ENCODE peak calls at places on chromosome 18, in nine cellular contexts. W, Q, D, T, S, N, E, C and M are unnamed samples.
A peak's percentile ranks its signal among the peaks of the same experiment; 100 is the strongest.

GRCh38 chr18:12606592-12607315 is 51.2 kb downstream of the SPIRE1 start:
- DNase-seq in W (no peak), Q (no peak), D (no peak), T (no peak), S (no peak), N (no peak), E (no peak), C (no peak), M (peak; percentile 85)

GRCh38 chr18:75638223-75638596 is 210.7 kb upstream of the SMIM21 start:
- DNase-seq in W (no peak), Q (no peak), D (no peak), T (no peak), S (no peak), N (no peak), E (no peak), C (no peak), M (no peak)

GRCh38 chr18:58882681-58883080 is 18.0 kb downstream of the ZNF532 start:
- DNase-seq in W (no peak), Q (no peak), D (no peak), T (no peak), S (no peak), N (no peak), E (no peak), C (no peak), M (no peak)

GRCh38 chr18:47604041-47604440 is 326.4 kb downstream of the SMAD2 start:
- DNase-seq in W (no peak), Q (no peak), D (no peak), T (no peak), S (no peak), N (no peak), E (no peak), C (no peak), M (no peak)

GRCh38 chr18:3910507-3910906 is 460.5 kb downstream of the TGIF1 start:
- DNase-seq in W (no peak), Q (no peak), D (no peak), T (peak; percentile 38), S (no peak), N (no peak), E (no peak), C (no peak), M (no peak)

GRCh38 chr18:79912409-79912991 is 39.0 kb downstream of the SLC66A2 start:
- DNase-seq in W (no peak), Q (no peak), D (no peak), T (no peak), S (no peak), N (peak; percentile 5), E (peak; percentile 78), C (no peak), M (peak; percentile 51)

GRCh38 chr18:51278045-51278649 is 80.7 kb upstream of the MEX3C start:
- DNase-seq in W (no peak), Q (peak; percentile 81), D (no peak), T (peak; percentile 16), S (no peak), N (peak; percentile 21), E (no peak), C (no peak), M (no peak)

GRCh38 chr18:74994502-74995403 is 214.2 kb downstream of the PTGR3 start:
- DNase-seq in W (no peak), Q (no peak), D (no peak), T (no peak), S (peak; percentile 35), N (peak; percentile 38), E (no peak), C (no peak), M (peak; percentile 28)

GRCh38 chr18:59691046-59691395 is 6.2 kb downstream of the CCBE1 start:
- DNase-seq in W (no peak), Q (peak; percentile 37), D (no peak), T (no peak), S (no peak), N (no peak), E (no peak), C (no peak), M (no peak)

GRCh38 chr18:32442575-32442974 is 28.1 kb downstream of the GAREM1 start:
- DNase-seq in W (no peak), Q (no peak), D (no peak), T (no peak), S (no peak), N (no peak), E (no peak), C (no peak), M (no peak)

GRCh38 chr18:23568739-23569138 is 17.6 kb downstream of the NPC1 start:
- DNase-seq in W (no peak), Q (no peak), D (no peak), T (no peak), S (no peak), N (no peak), E (no peak), C (no peak), M (no peak)

GRCh38 chr18:12639990-12640880 is 17.7 kb downstream of the SPIRE1 start:
- DNase-seq in W (no peak), Q (no peak), D (no peak), T (peak; percentile 36), S (no peak), N (no peak), E (no peak), C (no peak), M (no peak)

GRCh38 chr18:36467614-36468013 is 170.1 kb downstream of the FHOD3 start:
- DNase-seq in W (no peak), Q (no peak), D (no peak), T (no peak), S (no peak), N (no peak), E (no peak), C (no peak), M (no peak)

GRCh38 chr18:13576598-13576997 is 149.8 kb downstream of the FAM210A start:
- DNase-seq in W (no peak), Q (no peak), D (no peak), T (no peak), S (no peak), N (no peak), E (no peak), C (no peak), M (no peak)

GRCh38 chr18:6205706-6206105 is 209.0 kb downstream of the L3MBTL4 start:
- DNase-seq in W (no peak), Q (no peak), D (no peak), T (no peak), S (no peak), N (no peak), E (no peak), C (no peak), M (no peak)

GRCh38 chr18:7000484-7001096 is 117.0 kb downstream of the LAMA1 start:
- DNase-seq in W (no peak), Q (no peak), D (no peak), T (no peak), S (no peak), N (no peak), E (no peak), C (no peak), M (no peak)

GRCh38 chr18:58321986-58322385 is 278.0 kb downstream of the NEDD4L start:
- DNase-seq in W (peak; percentile 19), Q (peak; percentile 46), D (peak; percentile 82), T (peak; percentile 79), S (no peak), N (peak; percentile 74), E (no peak), C (peak; percentile 7), M (peak; percentile 34)

GRCh38 chr18:46622451-46622850 is 34.6 kb downstream of the LOXHD1 start:
- DNase-seq in W (no peak), Q (no peak), D (no peak), T (no peak), S (no peak), N (no peak), E (no peak), C (no peak), M (no peak)

GRCh38 chr18:70280007-70280925 is 8.6 kb upstream of the SOCS6 start:
- DNase-seq in W (no peak), Q (no peak), D (no peak), T (peak; percentile 40), S (no peak), N (no peak), E (no peak), C (no peak), M (no peak)

GRCh38 chr18:28078849-28079248 is 98.1 kb downstream of the CDH2 start:
- DNase-seq in W (no peak), Q (no peak), D (no peak), T (no peak), S (no peak), N (no peak), E (no peak), C (no peak), M (no peak)

GRCh38 chr18:26497881-26498280 is 50.5 kb downstream of the KCTD1 start:
- DNase-seq in W (no peak), Q (no peak), D (no peak), T (no peak), S (no peak), N (no peak), E (no peak), C (no peak), M (no peak)
- TF ChIP-seq CTCF in W (no peak), Q (no peak), D (no peak), T (no peak), S (no peak), N (no peak), E (no peak), C (no peak), M (no peak)

DNA sequence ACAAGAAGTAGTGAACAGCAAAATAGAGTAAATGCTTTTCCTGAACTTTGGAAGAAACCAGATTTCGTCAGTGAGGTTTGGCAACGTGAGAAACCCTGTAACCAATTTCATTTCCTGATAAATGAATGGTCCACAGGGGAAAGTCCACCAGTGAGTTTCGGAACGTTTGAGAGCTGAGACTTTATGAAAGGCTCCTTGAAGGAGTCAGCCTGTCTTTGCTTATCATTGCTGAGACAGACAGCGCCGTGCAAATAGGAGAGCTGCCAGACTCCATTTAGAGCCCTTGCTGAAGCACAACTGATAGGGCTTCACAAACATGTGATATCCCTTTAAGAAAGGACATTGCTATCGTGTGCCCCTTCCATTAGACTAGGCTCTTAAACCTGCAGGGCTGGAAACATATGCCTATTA is 121.8 kb upstream of the SMAD7 start:
- DNase-seq in W (no peak), Q (no peak), D (no peak), T (no peak), S (no peak), N (no peak), E (no peak), C (no peak), M (no peak)
- H3K4me3 ChIP-seq in W (peak overlapping the region; percentile 57), Q (no peak overlapping the region), D (no peak overlapping the region), T (no peak overlapping the region), S (no peak overlapping the region), N (no peak overlapping the region), E (no peak overlapping the region), C (no peak overlapping the region), M (no peak overlapping the region)

DNA sequence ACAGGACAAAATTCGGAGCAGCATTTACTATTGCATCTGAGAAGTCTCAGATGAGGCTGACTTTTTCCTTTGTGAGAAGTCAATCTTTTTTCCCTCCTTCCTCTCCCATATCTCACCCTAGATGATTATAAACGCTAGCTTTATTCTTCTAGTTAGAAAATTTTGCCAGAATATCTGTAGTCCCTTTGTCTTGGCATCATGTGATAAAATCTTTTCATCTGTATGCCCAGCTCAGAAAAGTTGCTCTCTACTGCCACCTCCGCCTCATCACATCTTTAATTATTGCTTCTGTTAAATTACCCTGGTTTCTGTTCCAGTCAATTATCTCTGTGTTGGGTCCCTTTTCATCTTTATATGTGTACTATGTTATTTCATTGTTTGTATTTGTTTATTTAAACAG is 210.8 kb upstream of the SLC35G4 start:
- DNase-seq in W (no peak), Q (no peak), D (no peak), T (no peak), S (no peak), N (no peak), E (no peak), C (no peak), M (no peak)
- TF ChIP-seq CTCF in W (no peak), Q (no peak), D (no peak), T (no peak), S (no peak), N (no peak), E (no peak), C (no peak), M (peak; percentile 43)

GRCh38 chr18:8708670-8709069 is 3.3 kb downstream of the MTCL1 start:
- DNase-seq in W (no peak), Q (no peak), D (no peak), T (no peak), S (no peak), N (no peak), E (no peak), C (no peak), M (no peak)
- H3K4me3 ChIP-seq in W (no peak overlapping the region), Q (no peak overlapping the region), D (peak overlapping the region; percentile 5), T (no peak overlapping the region), S (no peak overlapping the region), N (peak overlapping the region; percentile 65), E (no peak overlapping the region), C (no peak overlapping the region), M (no peak overlapping the region)